ENCODE peak calls at places on chromosomes 1 and 21, in ten cellular contexts. C is activated CD4-positive, alpha-beta T cell treated with anti-CD3 and anti-CD28 coated beads, Interleukin-2, amount 50 U/mL, for 1 hour; Y is BJ; Z is left ventricle myocardium inferior; A is psoas muscle; J is ACHN; N is SHP77; Q is NCI-H1105 treated with DMSO at 0.1 percent for 48 hours; B is endothelial cell; X is effector CD4-positive, alpha-beta T cell. D is an unnamed sample.

GRCh38 chr1:22133928-22134324 is 9.0 kb downstream of the WNT4 start:
- DNase-seq in A (no peak), Z (no peak), N (no peak), C (no peak), Y (no peak), J (no peak), X (no peak), B (no peak), Q (no peak), D (no peak)

GRCh38 chr1:223792046-223792445 is 53.7 kb downstream of the TP53BP2 start:
- DNase-seq in J (no peak), Q (no peak), Y (no peak), Z (no peak), C (no peak), B (no peak), A (no peak), X (no peak), N (no peak), D (no peak)

GRCh38 chr21:43866659-43867331 is 1.8 kb downstream of the AGPAT3 start:
- DNase-seq in B (no peak), Y (no peak), Q (no peak), X (peak), C (peak), A (no peak), J (no peak), Z (no peak), N (no peak), D (peak)

GRCh38 chr1:219567341-219567947 is 45.5 kb downstream of the ZC3H11B start:
- DNase-seq in X (no peak), Y (no peak), J (peak), B (no peak), Q (peak), C (no peak), Z (no peak), A (no peak), N (peak), D (no peak)

GRCh38 chr1:33025180-33025569 is 11.5 kb downstream of the AK2 start:
- DNase-seq in Z (no peak), B (no peak), Y (no peak), J (no peak), X (no peak), A (no peak), Q (no peak), N (no peak), C (no peak), D (no peak)

GRCh38 chr1:93701619-93702018 is 20.0 kb upstream of the BCAR3 start:
- DNase-seq in Q (no peak), N (no peak), Z (no peak), X (no peak), C (no peak), A (peak), B (no peak), J (peak), Y (peak), D (peak)

GRCh38 chr1:115837762-115838421 is 3.0 kb downstream of the NHLH2 start:
- DNase-seq in A (no peak), Y (no peak), B (peak), Z (no peak), C (no peak), Q (no peak), N (no peak), J (no peak), X (no peak), D (peak)

GRCh38 chr1:109341944-109342925 is 35.4 kb upstream of the MYBPHL start:
- DNase-seq in Z (no peak), B (no peak), J (no peak), A (no peak), Y (no peak), N (no peak), X (no peak), Q (no peak), C (no peak), D (no peak)

GRCh38 chr1:214184992-214185391 is 96.0 kb upstream of the SMYD2 start:
- DNase-seq in X (no peak), C (no peak), A (no peak), N (no peak), Q (no peak), B (no peak), Y (no peak), J (no peak), Z (no peak), D (no peak)

GRCh38 chr1:156727914-156728598 is at the start of gene METTL25B:
- DNase-seq in Y (no peak), C (peak), N (peak), X (peak), Q (peak), A (peak), J (peak), Z (peak), B (peak), D (peak)

GRCh38 chr1:244163861-244164562 is 112.9 kb downstream of the ZBTB18 start:
- DNase-seq in A (no peak), J (peak), Y (peak), B (no peak), C (no peak), Z (peak), X (no peak), N (no peak), Q (no peak), D (no peak)

GRCh38 chr1:37861151-37861550 is 1.8 kb upstream of the MTF1 start:
- DNase-seq in B (no peak), C (no peak), Q (no peak), Y (no peak), A (no peak), X (no peak), Z (no peak), J (no peak), N (no peak), D (no peak)

GRCh38 chr1:100578201-100578600 is 40.3 kb downstream of the GPR88 start:
- DNase-seq in N (no peak), C (no peak), Z (no peak), Q (no peak), X (no peak), A (no peak), B (no peak), Y (no peak), J (no peak), D (no peak)

GRCh38 chr1:174740248-174740990 is 259.3 kb upstream of the CACYBP start:
- DNase-seq in Y (no peak), B (no peak), A (no peak), X (no peak), N (no peak), Q (no peak), C (no peak), Z (no peak), J (no peak), D (no peak)

GRCh38 chr1:67749844-67750689 is 65.1 kb downstream of the GADD45A start:
- DNase-seq in X (no peak), Y (no peak), Z (no peak), C (no peak), A (no peak), J (peak), Q (no peak), B (no peak), N (no peak), D (no peak)

GRCh38 chr1:75615664-75616435 is 4.9 kb upstream of the SLC44A5 start:
- DNase-seq in J (peak), Q (peak), C (no peak), N (no peak), B (peak), A (peak), X (no peak), Z (peak), Y (no peak), D (peak)

D was measured in upper lobe of right lung.